ENCODE peak calls at places on chromosome 5, in eight cellular contexts. M, R, F, E, N, C, D and B are unnamed samples.
A peak's percentile ranks its signal among the peaks of the same experiment; 100 is the strongest.

GRCh38 chr5:138177936-138178515 is 404 bp downstream of the BRD8 start:
- DNase-seq in M (no peak), R (no peak), F (no peak), E (peak; percentile 33), N (peak; percentile 18), C (no peak), D (no peak), B (peak; percentile 31)

GRCh38 chr5:135462304-135462703 is 10.2 kb upstream of the TIFAB start:
- DNase-seq in M (no peak), R (peak; percentile 80), F (no peak), E (peak; percentile 30), N (peak; percentile 42), C (no peak), D (no peak), B (peak; percentile 52)

GRCh38 chr5:43418561-43418960 is 6.4 kb upstream of the CCL28 start:
- DNase-seq in M (no peak), R (no peak), F (no peak), E (no peak), N (no peak), C (no peak), D (no peak), B (no peak)

GRCh38 chr5:180860273-180860886 is 696 bp downstream of the ZFP62 start:
- DNase-seq in M (no peak), R (peak; percentile 63), F (no peak), E (no peak), N (no peak), C (no peak), D (no peak), B (no peak)

GRCh38 chr5:138470322-138471285 is 5.3 kb downstream of the EGR1 start:
- DNase-seq in M (peak; percentile 57), R (no peak), F (peak; percentile 41), E (no peak), N (no peak), C (no peak), D (no peak), B (no peak)

GRCh38 chr5:90337449-90338052 is 72.0 kb downstream of the CETN3 start:
- DNase-seq in M (no peak), R (no peak), F (no peak), E (no peak), N (no peak), C (no peak), D (no peak), B (no peak)

GRCh38 chr5:36854402-36855140 is 22.0 kb upstream of the NIPBL start:
- DNase-seq in M (no peak), R (no peak), F (no peak), E (no peak), N (no peak), C (no peak), D (no peak), B (no peak)

GRCh38 chr5:95935553-95936100 is 26.0 kb downstream of the ELL2 start:
- DNase-seq in M (no peak), R (no peak), F (no peak), E (no peak), N (peak; percentile 62), C (no peak), D (no peak), B (no peak)

GRCh38 chr5:58043607-58043945 is 416.3 kb downstream of the PLK2 start:
- DNase-seq in M (no peak), R (no peak), F (no peak), E (no peak), N (no peak), C (no peak), D (no peak), B (no peak)

GRCh38 chr5:146910239-146910638 is 31.7 kb upstream of the PPP2R2B start:
- DNase-seq in M (no peak), R (no peak), F (no peak), E (no peak), N (no peak), C (no peak), D (no peak), B (no peak)

GRCh38 chr5:147901555-147901954 is 4.8 kb downstream of the C5orf46 start:
- DNase-seq in M (no peak), R (no peak), F (peak; percentile 74), E (no peak), N (peak; percentile 12), C (no peak), D (no peak), B (no peak)

GRCh38 chr5:81553570-81554212 is 159.8 kb upstream of the ACOT12 start:
- DNase-seq in M (no peak), R (no peak), F (no peak), E (no peak), N (no peak), C (no peak), D (no peak), B (no peak)

GRCh38 chr5:180097163-180097894 is 25.8 kb upstream of the RNF130 start:
- DNase-seq in M (no peak), R (peak; percentile 47), F (no peak), E (no peak), N (no peak), C (no peak), D (peak; percentile 48), B (no peak)

GRCh38 chr5:1834721-1835425 is 33.7 kb downstream of the NDUFS6 start:
- DNase-seq in M (no peak), R (no peak), F (no peak), E (no peak), N (no peak), C (no peak), D (no peak), B (no peak)

GRCh38 chr5:71651554-71651953 is 64.4 kb downstream of the MCCC2 start:
- DNase-seq in M (no peak), R (no peak), F (no peak), E (no peak), N (no peak), C (no peak), D (no peak), B (no peak)

GRCh38 chr5:45334939-45335338 is 361.2 kb downstream of the HCN1 start:
- DNase-seq in M (no peak), R (no peak), F (no peak), E (no peak), N (no peak), C (no peak), D (no peak), B (no peak)

GRCh38 chr5:548256-548655 is 24.0 kb upstream of the SLC9A3 start:
- DNase-seq in M (no peak), R (no peak), F (no peak), E (no peak), N (peak; percentile 19), C (no peak), D (peak; percentile 56), B (no peak)

GRCh38 chr5:6446626-6447309 is 1.9 kb upstream of the UBE2QL1 start:
- DNase-seq in M (no peak), R (no peak), F (no peak), E (no peak), N (no peak), C (no peak), D (no peak), B (no peak)

GRCh38 chr5:174510771-174511453 is 213.5 kb upstream of the MSX2 start:
- DNase-seq in M (no peak), R (no peak), F (no peak), E (no peak), N (no peak), C (no peak), D (no peak), B (no peak)

GRCh38 chr5:132901730-132902129 is 28.3 kb downstream of the LEAP2 start:
- DNase-seq in M (no peak), R (no peak), F (no peak), E (no peak), N (no peak), C (no peak), D (no peak), B (no peak)

GRCh38 chr5:125660231-125660895 is 762.8 kb upstream of the GRAMD2B start:
- DNase-seq in M (no peak), R (no peak), F (no peak), E (no peak), N (no peak), C (no peak), D (no peak), B (no peak)

GRCh38 chr5:57494104-57495098 is 11.8 kb upstream of the ACTBL2 start:
- DNase-seq in M (peak; percentile 44), R (no peak), F (peak; percentile 87), E (peak; percentile 76), N (peak; percentile 98), C (no peak), D (no peak), B (peak; percentile 77)

GRCh38 chr5:176536132-176536901 is 885 bp downstream of the RNF44 start:
- DNase-seq in M (peak; percentile 80), R (peak; percentile 79), F (peak; percentile 59), E (peak; percentile 61), N (peak; percentile 74), C (peak; percentile 77), D (peak; percentile 94), B (peak; percentile 80)
- TF ChIP-seq POLR2A in M (no peak), R (no peak), F (no peak), E (peak; percentile 40), N (no peak), C (no peak), D (no peak), B (no peak)

DNA sequence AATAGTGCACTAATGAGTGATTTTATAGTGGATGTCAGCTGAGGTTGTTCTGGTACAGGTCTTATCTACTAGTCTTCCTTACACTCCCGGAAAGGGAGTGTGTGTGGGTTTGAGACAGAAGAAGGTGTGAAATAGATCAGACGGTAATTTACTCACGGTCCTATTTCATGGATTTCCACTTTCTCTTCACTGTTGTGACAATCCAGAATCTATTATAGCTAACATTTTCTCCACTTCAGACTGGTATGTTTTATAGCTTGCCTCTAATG is 7.0 kb upstream of the C9 start:
- DNase-seq in M (no peak), R (no peak), F (no peak), E (no peak), N (no peak), C (no peak), D (no peak), B (no peak)
- H3K27ac ChIP-seq in M (no peak overlapping the region), R (no peak overlapping the region), F (no peak overlapping the region), E (no peak overlapping the region), N (no peak overlapping the region), C (no peak overlapping the region), D (no peak overlapping the region), B (no peak overlapping the region)

GRCh38 chr5:54985301-54986268 is at the start of gene ESM1:
- DNase-seq in M (no peak), R (no peak), F (no peak), E (no peak), N (peak; percentile 87), C (no peak), D (no peak), B (no peak)
- TF ChIP-seq POLR2A in M (no peak), R (no peak), F (no peak), E (no peak), N (no peak), C (no peak), D (no peak), B (no peak)

DNA sequence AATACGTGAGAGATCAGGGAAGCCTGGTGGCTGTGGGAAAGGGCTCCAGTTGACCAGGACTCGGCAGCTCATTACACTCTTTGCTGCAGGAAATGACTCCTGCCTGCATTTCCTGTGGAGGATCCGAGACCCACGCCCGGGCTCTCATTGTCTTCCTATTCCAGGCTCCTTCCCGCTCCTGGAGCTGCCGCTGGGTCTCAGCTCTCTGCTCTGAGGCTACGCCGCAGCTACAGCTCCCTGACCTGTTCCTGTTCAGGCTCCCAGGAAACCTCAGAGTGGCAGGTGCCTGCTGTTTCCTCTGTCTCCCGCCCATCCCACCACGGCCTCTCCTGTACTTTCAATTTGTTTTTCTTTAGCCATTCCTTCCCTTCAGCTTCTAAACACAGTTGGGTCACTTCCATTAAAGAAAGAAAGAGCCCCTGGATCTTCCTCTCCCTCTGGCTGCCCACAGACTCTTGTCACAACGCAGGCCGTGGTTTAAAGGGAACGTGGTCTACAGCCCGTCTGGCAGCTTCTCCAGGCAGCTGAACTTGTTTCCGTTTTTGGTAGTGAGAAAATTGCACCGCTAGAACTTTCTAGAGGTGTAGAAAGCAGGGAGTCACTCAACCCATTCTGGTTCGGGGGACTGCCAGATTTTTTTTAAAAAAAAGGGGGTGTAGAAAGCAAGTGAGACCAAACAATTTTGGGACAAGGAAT is 71.4 kb downstream of the IL6ST start:
- DNase-seq in M (no peak), R (peak; percentile 45), F (no peak), E (no peak), N (no peak), C (no peak), D (peak; percentile 55), B (peak; percentile 33)
- H3K27ac ChIP-seq in M (no peak overlapping the region), R (no peak overlapping the region), F (peak overlapping the region; percentile 19), E (peak overlapping the region; percentile 70), N (no peak overlapping the region), C (peak overlapping the region; percentile 15), D (no peak overlapping the region), B (peak overlapping the region; percentile 38)